ENCODE peak calls at places on chromosomes 1 and 21, in four cellular contexts. A is HepG2, C is K562, B is GM12878. T is an unnamed sample.

GRCh38 chr21:41350436-41351155 is 11.2 kb upstream of the MX2 start:
- DNase-seq in B (no peak), A (no peak), C (no peak), T (no peak)

GRCh38 chr1:5511381-5512097 is 480.7 kb downstream of the NPHP4 start:
- DNase-seq in C (no peak), A (no peak), B (no peak), T (no peak)

GRCh38 chr1:162028726-162029125 is 5.1 kb upstream of the OLFML2B start:
- DNase-seq in C (no peak), B (peak), A (no peak), T (no peak)

GRCh38 chr1:43450251-43451070 is 3.3 kb downstream of the HYI start:
- DNase-seq in A (no peak), B (no peak), C (no peak), T (no peak)

GRCh38 chr1:205676002-205676401 is 4.3 kb downstream of the SLC45A3 start:
- DNase-seq in C (no peak), B (no peak), A (peak), T (no peak)

GRCh38 chr1:240658312-240658975 is 46.5 kb upstream of the GREM2 start:
- DNase-seq in A (no peak), B (no peak), C (no peak), T (no peak)

GRCh38 chr1:32998009-32998555 is 33.5 kb upstream of the RNF19B start:
- DNase-seq in A (no peak), C (no peak), B (no peak), T (no peak)

GRCh38 chr1:230866171-230866811 is 2.0 kb downstream of the C1orf198 start:
- DNase-seq in A (no peak), C (no peak), B (no peak), T (no peak)

GRCh38 chr1:226939439-226940028 is 560 bp upstream of the COQ8A start:
- DNase-seq in B (no peak), A (no peak), C (peak), T (no peak)

GRCh38 chr1:59703226-59703917 is 111.4 kb upstream of the HOOK1 start:
- DNase-seq in B (no peak), A (no peak), C (no peak), T (no peak)

GRCh38 chr1:5980314-5981008 is 11.8 kb downstream of the NPHP4 start:
- DNase-seq in B (no peak), C (peak), A (no peak), T (peak)

GRCh38 chr1:103265551-103265950 is 157.2 kb upstream of the COL11A1 start:
- DNase-seq in C (no peak), A (no peak), B (no peak), T (no peak)

GRCh38 chr1:55064071-55064581 is 24.8 kb downstream of the PCSK9 start:
- DNase-seq in B (no peak), A (no peak), C (no peak), T (no peak)

GRCh38 chr1:81509619-81510018 is 291.1 kb upstream of the ADGRL2 start:
- DNase-seq in C (no peak), B (no peak), A (no peak), T (peak)

GRCh38 chr1:67264899-67265298 is 42.8 kb upstream of the IL12RB2 start:
- DNase-seq in B (no peak), A (no peak), C (no peak), T (no peak)

GRCh38 chr1:225378880-225379279 is 49.0 kb downstream of the LBR start:
- DNase-seq in A (peak), B (no peak), C (no peak), T (peak)

GRCh38 chr1:237383825-237384612 is 342.0 kb downstream of the RYR2 start:
- DNase-seq in A (no peak), B (no peak), C (no peak), T (no peak)

GRCh38 chr1:1858382-1859086 is 32.4 kb downstream of the GNB1 start:
- DNase-seq in C (peak), A (peak), B (no peak), T (no peak)

GRCh38 chr1:219621047-219621786 is 8.3 kb upstream of the ZC3H11B start:
- DNase-seq in C (no peak), B (no peak), A (peak), T (no peak)

GRCh38 chr1:116891396-116892072 is 18.2 kb upstream of the PTGFRN start:
- DNase-seq in C (no peak), A (no peak), B (no peak), T (no peak)

GRCh38 chr1:148373236-148373935 is 109.7 kb downstream of the PPIAL4G start:
- DNase-seq in B (no peak), A (no peak), C (no peak), T (no peak)

GRCh38 chr1:236725638-236726037 is 39.3 kb downstream of the ACTN2 start:
- DNase-seq in C (no peak), A (no peak), B (no peak), T (no peak)

GRCh38 chr1:64624446-64624766 is 120.5 kb upstream of the RAVER2 start:
- DNase-seq in A (no peak), B (no peak), C (no peak), T (no peak)

DNA sequence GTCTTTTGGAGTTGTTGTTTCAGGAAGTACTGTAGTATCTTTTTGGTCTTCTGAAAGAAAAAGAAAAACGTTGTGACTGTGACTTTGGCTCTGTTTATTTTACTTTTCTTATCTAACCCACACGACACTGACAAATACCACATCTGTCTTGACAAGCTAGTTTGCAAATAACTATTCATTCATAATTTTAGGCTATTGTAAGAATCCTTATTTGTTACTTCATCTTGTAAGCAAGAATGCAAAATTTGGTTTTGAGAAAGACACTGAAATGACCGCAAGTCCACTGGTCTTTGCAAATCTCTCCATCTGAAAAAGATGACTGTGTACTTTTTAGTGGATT is 12.7 kb downstream of the TGFB2 start:
- DNase-seq in B (no peak), A (no peak), C (no peak), T (no peak)
- TF ChIP-seq POLR2A in B (no peak), A (no peak), C (no peak), T (no peak)

DNA sequence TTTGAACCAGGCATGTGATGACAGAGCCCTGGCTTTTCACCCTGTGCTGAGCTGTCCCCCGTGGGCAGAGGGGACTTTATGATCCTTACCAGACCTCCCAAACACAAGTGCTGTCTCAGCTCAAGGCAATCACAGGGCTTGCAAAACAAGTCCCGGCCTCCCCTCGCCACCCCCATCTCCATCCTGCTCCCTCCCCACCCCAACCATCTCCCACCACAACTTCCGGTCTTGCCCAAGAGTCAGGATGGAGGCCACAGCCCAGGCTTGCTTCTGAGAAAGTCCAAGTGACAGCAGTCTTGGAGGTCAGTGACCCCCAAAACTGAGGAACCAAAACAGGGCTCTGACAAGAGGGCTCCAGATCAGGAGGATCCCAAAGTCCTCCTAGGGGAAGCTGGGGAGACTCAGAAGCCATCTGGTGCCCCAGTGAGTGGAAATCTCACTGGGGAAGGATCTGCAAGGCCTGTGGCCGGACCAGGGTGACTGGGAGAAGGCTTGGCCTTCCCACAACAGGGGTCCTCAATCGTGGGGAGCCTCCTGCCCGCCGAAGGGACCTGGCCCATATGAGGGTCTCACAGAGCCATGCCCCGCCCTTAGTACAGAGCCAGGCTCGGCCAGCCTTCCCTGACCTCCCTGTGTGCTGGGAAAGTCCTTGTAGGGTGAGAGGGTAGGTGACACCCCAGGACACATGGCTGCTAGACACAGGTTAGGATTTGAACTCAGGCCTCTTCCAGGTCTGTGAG is 4.5 kb upstream of the SDC3 start:
- DNase-seq in A (no peak), B (no peak), C (no peak), T (no peak)
- TF ChIP-seq GABPA in A (no peak), B (no peak), C (peak), T (no peak)

GRCh38 chr1:46524843-46525242 is 26.6 kb downstream of the KNCN start:
- DNase-seq in A (no peak), C (no peak), B (no peak), T (peak)
- H3K9ac ChIP-seq in A (no peak), C (peak), B (no peak), T (no peak)

GRCh38 chr1:201946224-201946908 is at the start of gene LMOD1:
- DNase-seq in C (peak), A (peak), B (no peak), T (peak)
- TF ChIP-seq POLR2A in C (peak), A (no peak), B (no peak), T (no peak)

DNA sequence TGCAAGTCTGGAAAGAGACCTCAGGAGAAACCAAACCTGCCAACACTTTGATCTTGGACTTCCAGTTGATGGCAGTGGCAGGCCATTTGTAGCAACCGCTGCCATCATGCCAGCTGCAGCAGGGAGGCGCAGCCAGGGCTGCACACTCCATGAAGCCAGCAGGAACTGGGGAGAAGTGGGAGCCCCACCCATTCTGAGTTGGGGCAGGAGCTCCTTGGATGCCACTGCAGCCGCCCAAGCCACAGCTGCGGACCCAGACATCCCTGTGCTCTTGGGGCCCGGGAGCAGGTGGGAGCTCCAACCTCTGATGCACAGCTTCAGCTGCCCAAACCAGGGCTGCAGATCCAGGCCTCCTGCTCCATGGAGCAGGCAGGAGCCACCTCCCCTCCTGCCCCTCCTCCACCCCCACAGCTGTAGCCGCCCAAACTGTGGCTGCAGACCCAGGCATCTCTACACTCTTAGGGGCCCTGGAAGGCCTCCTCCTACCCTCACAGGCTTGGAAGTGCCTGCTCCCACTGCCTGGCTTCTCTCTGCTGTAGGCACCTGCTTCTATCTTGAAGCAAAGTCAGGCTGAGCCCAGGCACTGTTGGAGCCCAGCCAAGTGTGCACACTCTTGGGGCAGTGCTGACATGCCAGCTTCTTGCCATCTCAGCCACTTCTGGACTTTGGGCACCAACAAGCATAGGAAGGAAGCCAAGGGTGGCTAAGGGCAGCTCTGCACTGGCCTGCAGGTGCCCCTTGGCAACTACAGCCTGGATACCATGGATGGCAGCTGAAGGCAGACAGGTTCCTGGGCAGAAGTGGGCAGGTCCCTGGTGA is 20.0 kb upstream of the DISP1 start:
- DNase-seq in B (no peak), A (no peak), C (no peak), T (no peak)
- TF ChIP-seq GABPA in B (no peak), A (no peak), C (no peak), T (no peak)

GRCh38 chr1:98965394-98965793 is 39.3 kb downstream of the PLPPR5 start:
- DNase-seq in C (no peak), A (no peak), B (no peak), T (no peak)

GRCh38 chr1:98963359-98963758 is 41.3 kb downstream of the PLPPR5 start:
- DNase-seq in C (no peak), A (no peak), B (no peak), T (no peak)

GRCh38 chr1:98964198-98964597 is 40.5 kb downstream of the PLPPR5 start:
- DNase-seq in C (no peak), B (no peak), A (no peak), T (no peak)

GRCh38 chr1:98969753-98970152 is 34.9 kb downstream of the PLPPR5 start:
- DNase-seq in B (no peak), A (no peak), C (no peak), T (no peak)

DNA sequence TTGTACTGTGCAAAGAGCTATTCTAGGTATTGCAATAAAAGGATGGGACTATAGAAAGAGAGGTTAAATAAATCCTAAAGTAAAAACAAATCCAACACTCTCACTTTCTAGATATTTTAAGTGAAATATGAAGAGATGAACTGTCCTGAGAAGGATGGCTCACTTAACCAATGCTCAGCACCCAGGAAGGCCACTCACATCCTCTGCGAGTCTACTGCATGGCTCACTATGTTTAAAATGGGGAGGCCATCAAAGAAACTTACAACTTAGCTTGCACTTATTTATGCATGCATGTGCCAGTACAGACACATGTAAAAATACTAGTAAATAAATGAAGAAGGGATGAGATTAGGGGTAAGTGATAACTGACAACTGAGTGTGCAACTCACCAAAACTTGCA is 37.5 kb downstream of the PLPPR5 start:
- DNase-seq in C (no peak), A (no peak), B (no peak), T (no peak)
- H3K9ac ChIP-seq in C (no peak), A (no peak), B (no peak), T (no peak)

DNA sequence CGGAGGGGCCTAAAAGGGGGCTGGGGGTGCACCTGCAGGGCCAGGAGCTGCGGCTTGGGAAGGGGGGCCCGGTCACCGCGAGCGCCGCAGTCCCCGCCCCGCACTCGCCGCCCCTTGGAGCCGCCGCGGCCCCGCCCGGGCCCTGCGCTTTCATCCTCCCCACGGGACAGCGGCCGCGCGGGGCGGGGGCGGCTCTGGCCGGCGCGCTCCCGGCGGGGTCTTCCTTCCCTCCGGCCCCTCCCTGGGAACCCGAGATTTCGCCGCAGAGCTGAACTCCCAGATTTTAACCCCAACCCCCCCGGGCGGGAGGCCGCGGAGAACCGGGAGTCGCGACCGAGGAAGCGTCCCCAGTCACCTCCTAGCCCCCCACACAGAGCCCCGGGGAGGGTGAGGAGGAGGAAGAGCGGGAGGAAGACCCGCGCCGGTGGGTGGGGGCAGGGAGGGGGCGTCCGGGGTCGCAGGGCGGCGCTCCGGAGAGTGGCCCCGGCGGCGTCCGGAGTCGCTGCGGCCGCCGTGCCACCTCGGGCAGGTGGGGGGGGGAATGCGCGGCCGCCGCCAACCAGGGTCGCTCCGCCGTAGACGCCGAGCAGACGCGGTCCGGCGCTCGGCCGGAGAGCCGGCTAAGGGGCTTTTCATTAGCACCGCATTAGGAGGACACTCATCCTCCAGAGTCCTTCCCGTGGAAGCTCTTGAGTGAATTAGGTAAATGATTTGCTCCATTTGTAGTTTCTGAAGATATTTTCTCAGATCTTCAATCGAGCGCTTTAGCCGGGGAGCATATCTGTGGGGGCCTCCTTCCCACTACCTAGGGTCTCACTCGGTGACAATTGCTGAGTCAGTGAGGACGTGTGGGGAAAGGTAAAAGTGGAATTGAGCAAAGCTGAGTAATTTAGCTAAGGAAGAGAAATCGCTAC is 31.6 kb upstream of the NFIA start:
- DNase-seq in C (peak), A (no peak), B (no peak), T (no peak)
- TF ChIP-seq POLR2A in C (peak), A (no peak), B (no peak), T (no peak)

DNA sequence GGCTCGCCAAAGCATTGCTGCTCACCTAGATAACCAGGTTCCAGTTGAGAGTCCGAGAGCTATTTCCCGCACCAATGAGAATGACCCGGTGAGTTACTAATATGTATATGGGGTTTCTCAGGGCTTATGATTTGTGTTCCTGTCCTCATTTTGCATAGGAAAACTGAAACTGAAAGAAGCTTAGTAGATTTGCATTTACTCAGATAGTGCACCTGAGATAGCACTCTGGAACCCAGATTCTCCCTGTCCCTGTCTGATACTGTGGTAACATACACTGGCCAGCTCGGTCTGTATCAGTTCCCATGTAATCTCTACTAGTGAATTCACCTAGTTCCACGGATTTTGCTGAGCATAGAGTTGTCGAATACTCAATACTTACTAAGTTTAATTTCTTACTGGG is 28.1 kb downstream of the DAP3 start:
- DNase-seq in C (no peak), B (peak), A (no peak), T (no peak)
- TF ChIP-seq GABPA in C (no peak), B (no peak), A (no peak), T (no peak)